ENCODE peak calls at places on chromosomes 7 and 10, in four cellular contexts. O is naive thymus-derived CD4-positive, alpha-beta T cell; C is bronchial epithelial cell; L is brain microvascular endothelial cell. B is an unnamed sample.

GRCh38 chr7:12436896-12437535 is 33.4 kb upstream of the VWDE start:
- DNase-seq in O (no peak), C (peak; percentile 72), L (peak; percentile 65), B (peak; percentile 71)

GRCh38 chr7:94286111-94286510 is 108.6 kb upstream of the COL1A2 start:
- DNase-seq in O (no peak), C (no peak), L (no peak), B (no peak)

GRCh38 chr10:116470768-116471415 is 43.2 kb downstream of the PNLIPRP3 start:
- DNase-seq in O (no peak), C (peak; percentile 38), L (peak; percentile 1), B (peak; percentile 15)

GRCh38 chr10:88745633-88746032 is 14.2 kb upstream of the LIPN start:
- DNase-seq in O (no peak), C (no peak), L (no peak), B (no peak)

GRCh38 chr7:93055543-93056107 is 62.2 kb downstream of the SAMD9 start:
- DNase-seq in O (peak; percentile 57), C (peak; percentile 51), L (peak; percentile 11), B (peak; percentile 65)

GRCh38 chr7:145036592-145037386 is 200.9 kb upstream of the TPK1 start:
- DNase-seq in O (peak; percentile 45), C (peak; percentile 57), L (peak; percentile 36), B (peak; percentile 68)

GRCh38 chr10:92690211-92691041 is 671 bp downstream of the HHEX start:
- DNase-seq in O (peak; percentile 28), C (peak; percentile 31), L (peak; percentile 47), B (peak; percentile 43)

GRCh38 chr10:88731296-88731695 is 25.2 kb downstream of the LIPK start:
- DNase-seq in O (no peak), C (peak; percentile 33), L (no peak), B (peak; percentile 51)

GRCh38 chr10:32982293-32982709 is 24.3 kb upstream of the ITGB1 start:
- DNase-seq in O (no peak), C (peak; percentile 91), L (peak; percentile 94), B (no peak)

GRCh38 chr10:70348228-70348850 is 34.1 kb downstream of the LRRC20 start:
- DNase-seq in O (peak; percentile 25), C (peak; percentile 29), L (peak; percentile 23), B (peak; percentile 20)

GRCh38 chr10:17227367-17228080 is 517 bp upstream of the VIM start:
- DNase-seq in O (peak; percentile 72), C (no peak), L (no peak), B (peak; percentile 73)

GRCh38 chr7:149427096-149427680 is 33.7 kb downstream of the ZNF777 start:
- DNase-seq in O (no peak), C (no peak), L (no peak), B (no peak)

GRCh38 chr7:13991791-13992620 is 2.5 kb upstream of the ETV1 start:
- DNase-seq in O (no peak), C (no peak), L (no peak), B (no peak)

GRCh38 chr7:81833401-81833800 is 63.6 kb upstream of the HGF start:
- DNase-seq in O (no peak), C (no peak), L (no peak), B (no peak)

GRCh38 chr10:77571490-77571889 is 66.1 kb downstream of the KCNMA1 start:
- DNase-seq in O (no peak), C (no peak), L (no peak), B (no peak)

GRCh38 chr10:118809372-118809695 is 54.6 kb upstream of the CACUL1 start:
- DNase-seq in O (no peak), C (no peak), L (no peak), B (no peak)

GRCh38 chr10:7408494-7409044 is 2.3 kb downstream of the SFMBT2 start:
- DNase-seq in O (peak; percentile 46), C (no peak), L (no peak), B (peak; percentile 41)

GRCh38 chr10:5947471-5948207 is 29.7 kb downstream of the IL15RA start:
- DNase-seq in O (no peak), C (no peak), L (no peak), B (no peak)

GRCh38 chr7:1531979-1532455 is 1.5 kb downstream of the MAFK start:
- DNase-seq in O (no peak), C (peak; percentile 36), L (no peak), B (no peak)

GRCh38 chr10:5391780-5392179 is 12.8 kb downstream of the TUBAL3 start:
- DNase-seq in O (no peak), C (no peak), L (no peak), B (no peak)

GRCh38 chr10:52198540-52198939 is 115.5 kb upstream of the DKK1 start:
- DNase-seq in O (no peak), C (no peak), L (peak; percentile 5), B (no peak)

GRCh38 chr7:151304856-151305255 is 36.8 kb upstream of the NUB1 start:
- DNase-seq in O (no peak), C (peak; percentile 10), L (no peak), B (no peak)
- H3K4me3 ChIP-seq in O (no peak overlapping the region), C (no peak overlapping the region), L (no peak overlapping the region), B (no peak overlapping the region)

GRCh38 chr7:45921381-45921698 is 268 bp upstream of the IGFBP3 start:
- DNase-seq in O (no peak), C (no peak), L (no peak), B (no peak)

GRCh38 chr7:45921699-45922519 is 837 bp upstream of the IGFBP3 start:
- DNase-seq in O (no peak), C (peak; percentile 54), L (peak; percentile 81), B (no peak)

GRCh38 chr7:45923818-45924217 is 2.7 kb upstream of the IGFBP3 start:
- DNase-seq in O (no peak), C (no peak), L (no peak), B (no peak)

GRCh38 chr7:45923290-45923689 is 2.2 kb upstream of the IGFBP3 start:
- DNase-seq in O (peak; percentile 36), C (peak; percentile 53), L (peak; percentile 75), B (peak; percentile 76)

GRCh38 chr7:45922810-45923209 is 1.7 kb upstream of the IGFBP3 start:
- DNase-seq in O (no peak), C (peak; percentile 18), L (no peak), B (no peak)
- H3K4me3 ChIP-seq in O (peak overlapping the region; percentile 19), C (no peak overlapping the region), L (peak overlapping the region; percentile 45), B (no peak overlapping the region)

DNA sequence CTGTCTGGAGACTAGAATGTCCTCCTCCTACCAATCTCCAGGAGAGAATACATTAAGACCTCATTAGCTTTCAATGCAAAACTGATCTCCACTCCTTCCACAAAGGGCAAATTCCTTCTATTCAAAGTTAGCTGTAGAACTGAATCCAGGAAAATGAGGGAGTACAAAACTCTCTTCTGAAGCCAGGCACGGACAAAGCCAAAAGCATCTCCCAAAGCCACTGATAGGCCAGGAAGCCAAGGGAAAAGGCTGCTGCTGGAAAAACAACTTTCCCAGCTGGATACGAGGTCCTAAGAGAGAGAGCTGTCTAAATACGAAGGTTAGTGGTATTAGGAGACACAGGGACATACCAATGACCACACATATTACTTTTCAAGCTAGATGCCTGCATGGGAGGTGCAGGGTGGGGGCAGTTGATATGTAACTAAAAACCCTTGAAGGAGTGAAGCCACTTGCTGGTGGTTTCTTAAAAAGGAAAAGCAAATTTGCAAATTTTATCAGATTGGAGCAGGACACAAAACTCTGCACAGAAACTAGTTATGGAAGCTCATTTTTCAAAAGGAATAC is 43.6 kb downstream of the MKX start:
- DNase-seq in O (no peak), C (no peak), L (no peak), B (peak; percentile 68)
- H3K4me3 ChIP-seq in O (no peak overlapping the region), C (no peak overlapping the region), L (no peak overlapping the region), B (no peak overlapping the region)

DNA sequence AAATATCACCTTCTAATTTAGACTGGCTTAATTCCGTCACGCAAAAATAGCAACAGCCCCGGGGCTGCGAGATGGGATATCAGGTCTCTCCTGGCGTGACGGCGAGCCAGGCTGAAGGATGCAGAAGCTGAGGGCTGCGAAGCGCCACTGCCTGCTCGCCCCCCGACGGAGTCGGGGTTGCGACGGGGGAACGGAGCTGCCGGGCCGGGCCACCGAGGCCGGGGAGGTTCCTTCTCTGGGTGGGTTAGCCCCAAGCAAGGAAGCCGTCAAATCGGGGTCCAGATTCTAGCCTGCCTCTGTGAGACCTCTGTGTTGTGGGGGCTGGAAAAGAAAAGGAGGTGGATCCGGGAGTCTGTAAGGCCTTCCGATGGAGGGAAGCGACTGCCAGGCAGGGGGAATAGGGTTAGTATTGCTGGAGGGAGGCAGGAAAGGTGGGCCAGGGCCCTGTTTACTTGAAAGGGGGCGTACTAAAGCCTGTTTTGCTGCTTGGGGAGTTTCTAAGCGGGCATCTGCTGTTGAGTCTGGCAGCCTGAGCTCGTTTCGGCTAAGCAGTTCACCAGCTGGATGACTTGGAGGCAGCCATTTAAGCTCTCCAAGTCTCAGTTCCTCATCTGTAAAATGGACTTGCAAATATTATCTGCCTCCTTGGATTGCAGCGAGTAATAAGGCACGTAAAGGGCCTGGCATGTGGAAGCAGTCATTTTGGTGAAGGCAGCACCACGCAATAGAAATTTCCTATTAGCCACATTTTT is 43.8 kb downstream of the LDB3 start:
- DNase-seq in O (no peak), C (peak; percentile 4), L (no peak), B (peak; percentile 58)
- H3K4me3 ChIP-seq in O (peak overlapping the region; percentile 68), C (peak overlapping the region; percentile 69), L (peak overlapping the region; percentile 55), B (peak overlapping the region; percentile 46)

DNA sequence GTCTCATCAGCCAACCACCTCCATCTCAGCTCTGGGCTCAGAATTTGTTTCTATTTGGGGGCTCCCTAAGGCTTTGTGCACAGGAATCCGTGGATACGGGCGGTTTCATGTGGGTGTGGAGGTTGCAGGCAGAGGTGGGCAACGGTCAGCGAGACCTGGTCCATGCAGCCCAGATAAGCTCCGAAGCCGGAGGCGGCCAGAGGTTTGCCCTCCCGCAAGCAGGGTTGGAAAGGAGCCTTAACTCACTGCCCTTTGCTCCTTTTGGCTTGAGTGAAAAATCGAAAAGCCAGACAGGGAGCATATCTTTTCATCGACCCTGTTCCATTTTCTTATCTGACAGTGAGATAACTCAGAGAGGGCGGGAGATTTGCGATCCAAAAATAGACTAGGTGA is 1.5 kb downstream of the GRM3 start:
- DNase-seq in O (no peak), C (no peak), L (no peak), B (no peak)
- H3K4me3 ChIP-seq in O (no peak overlapping the region), C (no peak overlapping the region), L (no peak overlapping the region), B (no peak overlapping the region)

GRCh38 chr7:131019351-131019750 is 285.3 kb upstream of the KLF14 start:
- DNase-seq in O (no peak), C (no peak), L (no peak), B (no peak)
- H3K4me3 ChIP-seq in O (no peak overlapping the region), C (no peak overlapping the region), L (no peak overlapping the region), B (no peak overlapping the region)

GRCh38 chr10:122234416-122234815 is 36.7 kb upstream of the BTBD16 start:
- DNase-seq in O (no peak), C (no peak), L (no peak), B (no peak)
- H3K4me3 ChIP-seq in O (no peak overlapping the region), C (no peak overlapping the region), L (no peak overlapping the region), B (no peak overlapping the region)

GRCh38 chr7:45293295-45293942 is 135.8 kb downstream of the RAMP3 start:
- DNase-seq in O (no peak), C (no peak), L (no peak), B (no peak)
- H3K4me3 ChIP-seq in O (no peak overlapping the region), C (no peak overlapping the region), L (no peak overlapping the region), B (no peak overlapping the region)